ENCODE peak calls at places on chromosomes 16 and 17, in four cellular contexts. D is HFF-Myc, A is head of caudate nucleus, G is kidney tubule cell. K is an unnamed sample.

GRCh38 chr16:58503863-58504688 is 4.1 kb downstream of the NDRG4 start:
- DNase-seq in G (no peak), D (no peak), A (no peak), K (no peak)

GRCh38 chr17:2023692-2024571 is 1.2 kb downstream of the RTN4RL1 start:
- DNase-seq in D (no peak), A (peak), G (no peak), K (no peak)

GRCh38 chr16:1167276-1168107 is 14.6 kb downstream of the CACNA1H start:
- DNase-seq in D (no peak), G (peak), A (peak), K (no peak)

GRCh38 chr17:38453951-38454421 is 25.7 kb downstream of the ARHGAP23 start:
- DNase-seq in A (no peak), G (peak), D (no peak), K (no peak)

GRCh38 chr17:72984145-72984924 is 108.2 kb downstream of the SLC39A11 start:
- DNase-seq in G (peak), D (peak), A (no peak), K (no peak)

GRCh38 chr17:45228985-45229517 is 7.4 kb downstream of the FMNL1 start:
- DNase-seq in G (peak), A (peak), D (peak), K (no peak)

GRCh38 chr16:81767987-81768592 is 11.0 kb upstream of the PLCG2 start:
- DNase-seq in D (no peak), G (peak), A (no peak), K (no peak)

GRCh38 chr16:65106792-65107191 is 15.1 kb downstream of the CDH11 start:
- DNase-seq in A (no peak), G (no peak), D (no peak), K (no peak)

GRCh38 chr16:68264128-68265077 is at the start of gene SLC7A6:
- DNase-seq in A (peak), G (peak), D (no peak), K (no peak)

GRCh38 chr17:76131692-76132573 is 9.1 kb downstream of the FOXJ1 start:
- DNase-seq in D (no peak), G (no peak), A (no peak), K (no peak)

GRCh38 chr17:18981642-18982424 is 22.7 kb downstream of the FAM83G start:
- DNase-seq in A (no peak), G (peak), D (no peak), K (no peak)

GRCh38 chr17:82690786-82691489 is 7.6 kb downstream of the RAB40B start:
- DNase-seq in D (no peak), G (no peak), A (peak), K (no peak)

GRCh38 chr17:33564146-33564545 is 271.1 kb upstream of the ASIC2 start:
- DNase-seq in G (no peak), A (no peak), D (no peak), K (no peak)

GRCh38 chr17:6305613-6306360 is 129.1 kb downstream of the AIPL1 start:
- DNase-seq in D (no peak), G (no peak), A (no peak), K (no peak)

GRCh38 chr16:68490358-68490757 is 42.0 kb upstream of the SMPD3 start:
- DNase-seq in D (no peak), A (no peak), G (no peak), K (no peak)

GRCh38 chr17:76536511-76537287 is 810 bp downstream of the CYGB start:
- DNase-seq in D (no peak), G (no peak), A (no peak), K (no peak)

GRCh38 chr16:30096105-30096861 is at the start of gene YPEL3:
- DNase-seq in G (peak), D (no peak), A (peak), K (peak)

GRCh38 chr16:50712568-50712914 is 19.1 kb downstream of the NOD2 start:
- DNase-seq in G (peak), A (no peak), D (no peak), K (no peak)

GRCh38 chr16:10405386-10405939 is 19.6 kb downstream of the ATF7IP2 start:
- DNase-seq in D (no peak), A (no peak), G (peak), K (no peak)

GRCh38 chr17:62994931-62995330 is 28.9 kb downstream of the TANC2 start:
- DNase-seq in G (no peak), D (no peak), A (no peak), K (no peak)

GRCh38 chr16:56681939-56682702 is at the start of gene MT1X:
- DNase-seq in A (peak), G (peak), D (peak), K (peak)

GRCh38 chr16:2142942-2143868 is 5.2 kb upstream of the RAB26 start:
- DNase-seq in G (peak), D (no peak), A (peak), K (no peak)

GRCh38 chr17:48484256-48484655 is 46.6 kb downstream of the HOXB1 start:
- DNase-seq in G (peak), A (no peak), D (no peak), K (no peak)

GRCh38 chr17:68200689-68201424 is 47.0 kb upstream of the AMZ2 start:
- DNase-seq in G (peak), A (peak), D (peak), K (peak)

GRCh38 chr16:75011634-75012307 is 12.9 kb downstream of the ZNRF1 start:
- DNase-seq in D (peak), A (peak), G (peak), K (no peak)

GRCh38 chr17:80519091-80519781 is 25.4 kb upstream of the RPTOR start:
- DNase-seq in D (no peak), G (no peak), A (no peak), K (no peak)

GRCh38 chr16:89011909-89012621 is 35.1 kb upstream of the CBFA2T3 start:
- DNase-seq in D (no peak), A (no peak), G (no peak), K (no peak)

GRCh38 chr16:28218109-28218508 is 6.3 kb upstream of the XPO6 start:
- DNase-seq in A (no peak), D (no peak), G (peak), K (peak)

GRCh38 chr17:62998665-62999393 is 32.8 kb downstream of the TANC2 start:
- DNase-seq in G (peak), D (no peak), A (no peak), K (no peak)

GRCh38 chr16:86975445-86975844 is 341.7 kb downstream of the C16orf95 start:
- DNase-seq in D (peak), G (peak), A (no peak), K (no peak)

GRCh38 chr16:10663744-10664143 is 31.0 kb downstream of the TEKT5 start:
- DNase-seq in A (no peak), G (no peak), D (no peak), K (no peak)

GRCh38 chr16:84548508-84548907 is 44.0 kb upstream of the MEAK7 start:
- DNase-seq in A (peak), D (no peak), G (no peak), K (no peak)

GRCh38 chr16:48269011-48269410 is 21.7 kb upstream of the ABCC11 start:
- DNase-seq in D (no peak), G (no peak), A (no peak), K (no peak)

GRCh38 chr16:30777591-30778297 is 9.3 kb downstream of the ZNF629 start:
- DNase-seq in G (no peak), A (no peak), D (no peak), K (no peak)

GRCh38 chr16:57191056-57191536 is 5.0 kb downstream of the RSPRY1 start:
- DNase-seq in A (no peak), D (no peak), G (peak), K (no peak)

GRCh38 chr16:48133455-48134226 is 22.2 kb downstream of the ABCC12 start:
- DNase-seq in A (no peak), D (no peak), G (no peak), K (no peak)

GRCh38 chr17:64992325-64992802 is 64.2 kb downstream of the GNA13 start:
- DNase-seq in D (no peak), G (peak), A (no peak), K (no peak)

K was measured in NCI-H446 treated with DMSO at 0.1 percent for 48 hours.